ENCODE peak calls at places on chromosomes 2 and 18, in six cellular contexts. One of them, this sample, is unnamed.

GRCh38 chr2:159457589-159457988 is 158.8 kb downstream of the BAZ2B start:
- DNase-seq in H54: no peak
- DNase-seq in CD4-positive, CD25-positive, alpha-beta regulatory T cell: peak; percentile 19
- DNase-seq in AG10803: no peak
- DNase-seq in HuH-7.5: no peak
- DNase-seq in SJSA1: no peak
- DNase-seq in this sample: no peak

GRCh38 chr2:7744827-7745226 is 827.6 kb downstream of the RNF144A start:
- DNase-seq in H54: no peak
- DNase-seq in CD4-positive, CD25-positive, alpha-beta regulatory T cell: no peak
- DNase-seq in AG10803: no peak
- DNase-seq in HuH-7.5: no peak
- DNase-seq in SJSA1: no peak
- DNase-seq in this sample: no peak

GRCh38 chr18:8990276-8991031 is 112.0 kb upstream of the NDUFV2 start:
- DNase-seq in H54: no peak
- DNase-seq in CD4-positive, CD25-positive, alpha-beta regulatory T cell: no peak
- DNase-seq in AG10803: peak; percentile 85
- DNase-seq in HuH-7.5: no peak
- DNase-seq in SJSA1: no peak
- DNase-seq in this sample: no peak

GRCh38 chr2:41576423-41576822 is 471.4 kb upstream of the PKDCC start:
- DNase-seq in H54: no peak
- DNase-seq in CD4-positive, CD25-positive, alpha-beta regulatory T cell: no peak
- DNase-seq in AG10803: no peak
- DNase-seq in HuH-7.5: no peak
- DNase-seq in SJSA1: no peak
- DNase-seq in this sample: no peak

GRCh38 chr18:79962311-79962710 is 2.1 kb upstream of the HSBP1L1 start:
- DNase-seq in H54: no peak
- DNase-seq in CD4-positive, CD25-positive, alpha-beta regulatory T cell: no peak
- DNase-seq in AG10803: peak; percentile 42
- DNase-seq in HuH-7.5: no peak
- DNase-seq in SJSA1: no peak
- DNase-seq in this sample: no peak

GRCh38 chr2:174669321-174669720 is 71.7 kb upstream of the WIPF1 start:
- DNase-seq in H54: no peak
- DNase-seq in CD4-positive, CD25-positive, alpha-beta regulatory T cell: no peak
- DNase-seq in AG10803: no peak
- DNase-seq in HuH-7.5: no peak
- DNase-seq in SJSA1: no peak
- DNase-seq in this sample: no peak

GRCh38 chr2:66563473-66563872 is 128.5 kb downstream of the MEIS1 start:
- DNase-seq in H54: no peak
- DNase-seq in CD4-positive, CD25-positive, alpha-beta regulatory T cell: no peak
- DNase-seq in AG10803: no peak
- DNase-seq in HuH-7.5: no peak
- DNase-seq in SJSA1: no peak
- DNase-seq in this sample: no peak

GRCh38 chr2:64836566-64836965 is 152.6 kb upstream of the SLC1A4 start:
- DNase-seq in H54: no peak
- DNase-seq in CD4-positive, CD25-positive, alpha-beta regulatory T cell: no peak
- DNase-seq in AG10803: no peak
- DNase-seq in HuH-7.5: no peak
- DNase-seq in SJSA1: no peak
- DNase-seq in this sample: no peak

GRCh38 chr2:152126664-152127063 is 27.8 kb upstream of the CACNB4 start:
- DNase-seq in H54: no peak
- DNase-seq in CD4-positive, CD25-positive, alpha-beta regulatory T cell: peak; percentile 9
- DNase-seq in AG10803: no peak
- DNase-seq in HuH-7.5: no peak
- DNase-seq in SJSA1: no peak
- DNase-seq in this sample: no peak

GRCh38 chr2:190540048-190540447 is 5.5 kb upstream of the NEMP2 start:
- DNase-seq in H54: no peak
- DNase-seq in CD4-positive, CD25-positive, alpha-beta regulatory T cell: peak; percentile 38
- DNase-seq in AG10803: no peak
- DNase-seq in HuH-7.5: no peak
- DNase-seq in SJSA1: no peak
- DNase-seq in this sample: no peak

GRCh38 chr2:102839668-102840388 is 78.0 kb downstream of the TMEM182 start:
- DNase-seq in H54: peak; percentile 23
- DNase-seq in CD4-positive, CD25-positive, alpha-beta regulatory T cell: peak; percentile 39
- DNase-seq in AG10803: peak; percentile 33
- DNase-seq in HuH-7.5: peak; percentile 12
- DNase-seq in SJSA1: peak; percentile 31
- DNase-seq in this sample: peak; percentile 47

GRCh38 chr2:241620419-241620769 is 16.6 kb downstream of the THAP4 start:
- DNase-seq in H54: no peak
- DNase-seq in CD4-positive, CD25-positive, alpha-beta regulatory T cell: peak; percentile 12
- DNase-seq in AG10803: peak; percentile 17
- DNase-seq in HuH-7.5: no peak
- DNase-seq in SJSA1: no peak
- DNase-seq in this sample: no peak

GRCh38 chr2:7324706-7325105 is 407.5 kb downstream of the RNF144A start:
- DNase-seq in H54: no peak
- DNase-seq in CD4-positive, CD25-positive, alpha-beta regulatory T cell: no peak
- DNase-seq in AG10803: no peak
- DNase-seq in HuH-7.5: no peak
- DNase-seq in SJSA1: no peak
- DNase-seq in this sample: no peak

GRCh38 chr2:232368311-232368731 is 10.2 kb upstream of the ALPP start:
- DNase-seq in H54: peak; percentile 68
- DNase-seq in CD4-positive, CD25-positive, alpha-beta regulatory T cell: no peak
- DNase-seq in AG10803: peak; percentile 17
- DNase-seq in HuH-7.5: no peak
- DNase-seq in SJSA1: no peak
- DNase-seq in this sample: no peak

GRCh38 chr2:96617012-96617411 is 21.1 kb downstream of the KANSL3 start:
- DNase-seq in H54: no peak
- DNase-seq in CD4-positive, CD25-positive, alpha-beta regulatory T cell: no peak
- DNase-seq in AG10803: no peak
- DNase-seq in HuH-7.5: no peak
- DNase-seq in SJSA1: no peak
- DNase-seq in this sample: no peak

GRCh38 chr2:101234169-101234938 is 18.3 kb upstream of the CNOT11 start:
- DNase-seq in H54: no peak
- DNase-seq in CD4-positive, CD25-positive, alpha-beta regulatory T cell: no peak
- DNase-seq in AG10803: no peak
- DNase-seq in HuH-7.5: no peak
- DNase-seq in SJSA1: no peak
- DNase-seq in this sample: no peak

GRCh38 chr18:59837586-59837985 is 62.2 kb upstream of the PMAIP1 start:
- DNase-seq in H54: peak; percentile 16
- DNase-seq in CD4-positive, CD25-positive, alpha-beta regulatory T cell: peak; percentile 78
- DNase-seq in AG10803: peak; percentile 62
- DNase-seq in HuH-7.5: peak; percentile 15
- DNase-seq in SJSA1: peak; percentile 46
- DNase-seq in this sample: peak; percentile 50

GRCh38 chr2:66457545-66457944 is 22.6 kb downstream of the MEIS1 start:
- DNase-seq in H54: no peak
- DNase-seq in CD4-positive, CD25-positive, alpha-beta regulatory T cell: no peak
- DNase-seq in AG10803: no peak
- DNase-seq in HuH-7.5: no peak
- DNase-seq in SJSA1: no peak
- DNase-seq in this sample: no peak

GRCh38 chr2:40435426-40436092 is 16.3 kb downstream of the SLC8A1 start:
- DNase-seq in H54: no peak
- DNase-seq in CD4-positive, CD25-positive, alpha-beta regulatory T cell: no peak
- DNase-seq in AG10803: no peak
- DNase-seq in HuH-7.5: no peak
- DNase-seq in SJSA1: no peak
- DNase-seq in this sample: no peak

GRCh38 chr2:230987137-230988020 is 8.5 kb upstream of the SPATA3 start:
- DNase-seq in H54: peak; percentile 97
- DNase-seq in CD4-positive, CD25-positive, alpha-beta regulatory T cell: peak; percentile 72
- DNase-seq in AG10803: peak; percentile 56
- DNase-seq in HuH-7.5: peak; percentile 97
- DNase-seq in SJSA1: peak; percentile 76
- DNase-seq in this sample: peak; percentile 71

GRCh38 chr18:25646971-25647370 is 295.0 kb upstream of the ZNF521 start:
- DNase-seq in H54: no peak
- DNase-seq in CD4-positive, CD25-positive, alpha-beta regulatory T cell: no peak
- DNase-seq in AG10803: peak; percentile 92
- DNase-seq in HuH-7.5: no peak
- DNase-seq in SJSA1: no peak
- DNase-seq in this sample: no peak

GRCh38 chr2:11777886-11778415 is 31.5 kb downstream of the LPIN1 start:
- DNase-seq in H54: no peak
- DNase-seq in CD4-positive, CD25-positive, alpha-beta regulatory T cell: no peak
- DNase-seq in AG10803: no peak
- DNase-seq in HuH-7.5: no peak
- DNase-seq in SJSA1: no peak
- DNase-seq in this sample: no peak

GRCh38 chr2:215876937-215877238 is 136.5 kb downstream of the MREG start:
- DNase-seq in H54: no peak
- DNase-seq in CD4-positive, CD25-positive, alpha-beta regulatory T cell: no peak
- DNase-seq in AG10803: no peak
- DNase-seq in HuH-7.5: no peak
- DNase-seq in SJSA1: no peak
- DNase-seq in this sample: no peak

GRCh38 chr2:171627412-171627811 is 59.9 kb upstream of the DYNC1I2 start:
- DNase-seq in H54: no peak
- DNase-seq in CD4-positive, CD25-positive, alpha-beta regulatory T cell: no peak
- DNase-seq in AG10803: no peak
- DNase-seq in HuH-7.5: no peak
- DNase-seq in SJSA1: no peak
- DNase-seq in this sample: no peak

GRCh38 chr2:53131416-53131815 is 636.2 kb upstream of the CHAC2 start:
- DNase-seq in H54: no peak
- DNase-seq in CD4-positive, CD25-positive, alpha-beta regulatory T cell: no peak
- DNase-seq in AG10803: peak; percentile 30
- DNase-seq in HuH-7.5: no peak
- DNase-seq in SJSA1: peak; percentile 40
- DNase-seq in this sample: no peak

GRCh38 chr18:62334110-62334509 is 9.0 kb downstream of the TNFRSF11A start:
- DNase-seq in H54: peak; percentile 75
- DNase-seq in CD4-positive, CD25-positive, alpha-beta regulatory T cell: no peak
- DNase-seq in AG10803: peak; percentile 9
- DNase-seq in HuH-7.5: no peak
- DNase-seq in SJSA1: no peak
- DNase-seq in this sample: no peak

GRCh38 chr2:135563793-135564192 is 32.5 kb downstream of the R3HDM1 start:
- DNase-seq in H54: no peak
- DNase-seq in CD4-positive, CD25-positive, alpha-beta regulatory T cell: no peak
- DNase-seq in AG10803: no peak
- DNase-seq in HuH-7.5: no peak
- DNase-seq in SJSA1: no peak
- DNase-seq in this sample: peak; percentile 5

GRCh38 chr18:65567372-65567771 is 183.4 kb upstream of the CDH7 start:
- DNase-seq in H54: no peak
- DNase-seq in CD4-positive, CD25-positive, alpha-beta regulatory T cell: no peak
- DNase-seq in AG10803: no peak
- DNase-seq in HuH-7.5: no peak
- DNase-seq in SJSA1: no peak
- DNase-seq in this sample: peak; percentile 22